ENCODE peak calls at places on chromosomes 1 and 21, in six cellular contexts. One of them, this sample, is unnamed.
A peak's percentile ranks its signal among the peaks of the same experiment; 100 is the strongest.

GRCh38 chr1:202106340-202107284 is 16.1 kb upstream of the GPR37L1 start:
- DNase-seq in OCI-LY7: no peak
- DNase-seq in tibial artery: no peak
- DNase-seq in suprapubic skin: no peak
- DNase-seq in IMR-90: no peak
- DNase-seq in ovary: no peak
- DNase-seq in this sample: no peak

GRCh38 chr1:192462630-192463029 is 112.9 kb upstream of the RGS1 start:
- DNase-seq in OCI-LY7: no peak
- DNase-seq in tibial artery: no peak
- DNase-seq in suprapubic skin: no peak
- DNase-seq in IMR-90: no peak
- DNase-seq in ovary: no peak
- DNase-seq in this sample: no peak

GRCh38 chr1:103372866-103373265 is 152.6 kb upstream of the RNPC3 start:
- DNase-seq in OCI-LY7: no peak
- DNase-seq in tibial artery: no peak
- DNase-seq in suprapubic skin: no peak
- DNase-seq in IMR-90: no peak
- DNase-seq in ovary: no peak
- DNase-seq in this sample: no peak

GRCh38 chr1:118821801-118822200 is 166.3 kb downstream of the TBX15 start:
- DNase-seq in OCI-LY7: no peak
- DNase-seq in tibial artery: peak; percentile 28
- DNase-seq in suprapubic skin: no peak
- DNase-seq in IMR-90: no peak
- DNase-seq in ovary: no peak
- DNase-seq in this sample: no peak

GRCh38 chr1:208071425-208072031 is 160.6 kb upstream of the CD34 start:
- DNase-seq in OCI-LY7: no peak
- DNase-seq in tibial artery: no peak
- DNase-seq in suprapubic skin: no peak
- DNase-seq in IMR-90: peak; percentile 29
- DNase-seq in ovary: no peak
- DNase-seq in this sample: no peak

GRCh38 chr1:63835075-63835633 is 61.3 kb downstream of the ROR1 start:
- DNase-seq in OCI-LY7: no peak
- DNase-seq in tibial artery: no peak
- DNase-seq in suprapubic skin: no peak
- DNase-seq in IMR-90: peak; percentile 41
- DNase-seq in ovary: no peak
- DNase-seq in this sample: no peak

GRCh38 chr21:43703068-43703880 is 15.7 kb upstream of the PDXK start:
- DNase-seq in OCI-LY7: no peak
- DNase-seq in tibial artery: no peak
- DNase-seq in suprapubic skin: no peak
- DNase-seq in IMR-90: peak; percentile 68
- DNase-seq in ovary: no peak
- DNase-seq in this sample: no peak

GRCh38 chr1:151238467-151238739 is 16.1 kb upstream of the PSMD4 start:
- DNase-seq in OCI-LY7: no peak
- DNase-seq in tibial artery: no peak
- DNase-seq in suprapubic skin: no peak
- DNase-seq in IMR-90: peak; percentile 96
- DNase-seq in ovary: no peak
- DNase-seq in this sample: no peak

GRCh38 chr1:228293816-228294500 is 86.1 kb downstream of the OBSCN start:
- DNase-seq in OCI-LY7: no peak
- DNase-seq in tibial artery: no peak
- DNase-seq in suprapubic skin: no peak
- DNase-seq in IMR-90: no peak
- DNase-seq in ovary: no peak
- DNase-seq in this sample: no peak

GRCh38 chr1:204161609-204162497 is 4.3 kb downstream of the REN start:
- DNase-seq in OCI-LY7: no peak
- DNase-seq in tibial artery: no peak
- DNase-seq in suprapubic skin: no peak
- DNase-seq in IMR-90: no peak
- DNase-seq in ovary: no peak
- DNase-seq in this sample: no peak

GRCh38 chr1:63010898-63011660 is 227.1 kb downstream of the ATG4C start:
- DNase-seq in OCI-LY7: no peak
- DNase-seq in tibial artery: no peak
- DNase-seq in suprapubic skin: no peak
- DNase-seq in IMR-90: no peak
- DNase-seq in ovary: no peak
- DNase-seq in this sample: no peak

GRCh38 chr1:228174482-228175315 is 9.1 kb downstream of the IBA57 start:
- DNase-seq in OCI-LY7: peak; percentile 50
- DNase-seq in tibial artery: no peak
- DNase-seq in suprapubic skin: peak; percentile 80
- DNase-seq in IMR-90: no peak
- DNase-seq in ovary: no peak
- DNase-seq in this sample: no peak

GRCh38 chr1:16717174-16718108 is 22.9 kb upstream of the RNU1-4 start:
- DNase-seq in OCI-LY7: peak; percentile 3
- DNase-seq in tibial artery: no peak
- DNase-seq in suprapubic skin: peak; percentile 85
- DNase-seq in IMR-90: no peak
- DNase-seq in ovary: no peak
- DNase-seq in this sample: no peak
- H3K4me3 ChIP-seq in OCI-LY7: no peak overlapping the region
- H3K4me3 ChIP-seq in tibial artery: no peak overlapping the region
- H3K4me3 ChIP-seq in suprapubic skin: no peak overlapping the region
- H3K4me3 ChIP-seq in IMR-90: no peak overlapping the region
- H3K4me3 ChIP-seq in ovary: no peak overlapping the region
- H3K4me3 ChIP-seq in this sample: no peak overlapping the region

GRCh38 chr1:198711837-198712236 is 73.0 kb downstream of the PTPRC start:
- DNase-seq in OCI-LY7: no peak
- DNase-seq in tibial artery: no peak
- DNase-seq in suprapubic skin: no peak
- DNase-seq in IMR-90: no peak
- DNase-seq in ovary: no peak
- DNase-seq in this sample: no peak
- H3K36me3 ChIP-seq in OCI-LY7: peaks cover 94% of the 10 kb centered on the region
- H3K36me3 ChIP-seq in tibial artery: no peaks in the 10 kb centered on the region
- H3K36me3 ChIP-seq in suprapubic skin: no peaks in the 10 kb centered on the region
- H3K36me3 ChIP-seq in IMR-90: no peaks in the 10 kb centered on the region
- H3K36me3 ChIP-seq in ovary: no peaks in the 10 kb centered on the region
- H3K36me3 ChIP-seq in this sample: peaks cover 5% of the 10 kb centered on the region

GRCh38 chr1:180415985-180416633 is 86.3 kb downstream of the ACBD6 start:
- DNase-seq in OCI-LY7: peak; percentile 51
- DNase-seq in tibial artery: no peak
- DNase-seq in suprapubic skin: no peak
- DNase-seq in IMR-90: peak; percentile 55
- DNase-seq in ovary: no peak
- DNase-seq in this sample: peak; percentile 7
- TF ChIP-seq CTCF in OCI-LY7: peak; percentile 92
- TF ChIP-seq CTCF in tibial artery: no peak
- TF ChIP-seq CTCF in suprapubic skin: peak; percentile 6
- TF ChIP-seq CTCF in IMR-90: peak; percentile 65
- TF ChIP-seq CTCF in ovary: peak; percentile 52
- TF ChIP-seq CTCF in this sample: peak; percentile 45

DNA sequence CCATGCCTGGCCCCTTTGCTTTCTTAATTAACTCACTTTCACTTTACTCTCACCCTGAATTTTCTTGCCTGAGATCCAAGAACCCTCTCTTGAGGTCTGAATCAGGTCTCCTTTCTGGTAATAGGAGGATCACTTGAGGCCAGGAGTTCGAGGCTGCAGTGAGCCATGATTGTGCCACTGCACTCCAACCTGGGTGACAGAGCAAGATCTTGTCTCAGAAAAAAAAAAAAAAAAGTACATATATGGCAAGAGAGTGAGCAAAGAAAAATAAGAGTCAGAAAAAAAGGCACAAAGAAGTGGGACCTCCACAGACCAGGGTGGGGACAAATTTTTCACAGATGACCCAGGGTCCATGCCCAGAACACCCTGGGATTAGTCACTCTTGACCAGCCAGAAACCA is 34.1 kb upstream of the RD3 start:
- DNase-seq in OCI-LY7: no peak
- DNase-seq in tibial artery: no peak
- DNase-seq in suprapubic skin: no peak
- DNase-seq in IMR-90: no peak
- DNase-seq in ovary: no peak
- DNase-seq in this sample: no peak
- H3K4me3 ChIP-seq in OCI-LY7: no peak overlapping the region
- H3K4me3 ChIP-seq in tibial artery: no peak overlapping the region
- H3K4me3 ChIP-seq in suprapubic skin: no peak overlapping the region
- H3K4me3 ChIP-seq in IMR-90: no peak overlapping the region
- H3K4me3 ChIP-seq in ovary: no peak overlapping the region
- H3K4me3 ChIP-seq in this sample: no peak overlapping the region

GRCh38 chr1:111927652-111928051 is 61.8 kb downstream of the KCND3 start:
- DNase-seq in OCI-LY7: no peak
- DNase-seq in tibial artery: no peak
- DNase-seq in suprapubic skin: peak; percentile 16
- DNase-seq in IMR-90: no peak
- DNase-seq in ovary: no peak
- DNase-seq in this sample: no peak
- H3K36me3 ChIP-seq in OCI-LY7: no peaks in the 10 kb centered on the region
- H3K36me3 ChIP-seq in tibial artery: no peaks in the 10 kb centered on the region
- H3K36me3 ChIP-seq in suprapubic skin: no peaks in the 10 kb centered on the region
- H3K36me3 ChIP-seq in IMR-90: no peaks in the 10 kb centered on the region
- H3K36me3 ChIP-seq in ovary: no peaks in the 10 kb centered on the region
- H3K36me3 ChIP-seq in this sample: no peaks in the 10 kb centered on the region

GRCh38 chr1:239819756-239820155 is 271.9 kb upstream of the FMN2 start:
- DNase-seq in OCI-LY7: no peak
- DNase-seq in tibial artery: no peak
- DNase-seq in suprapubic skin: no peak
- DNase-seq in IMR-90: no peak
- DNase-seq in ovary: no peak
- DNase-seq in this sample: no peak

GRCh38 chr1:239816090-239816812 is 275.4 kb upstream of the FMN2 start:
- DNase-seq in OCI-LY7: no peak
- DNase-seq in tibial artery: peak; percentile 33
- DNase-seq in suprapubic skin: no peak
- DNase-seq in IMR-90: peak; percentile 55
- DNase-seq in ovary: peak; percentile 77
- DNase-seq in this sample: no peak

GRCh38 chr1:239815074-239815473 is 276.6 kb upstream of the FMN2 start:
- DNase-seq in OCI-LY7: no peak
- DNase-seq in tibial artery: no peak
- DNase-seq in suprapubic skin: no peak
- DNase-seq in IMR-90: no peak
- DNase-seq in ovary: no peak
- DNase-seq in this sample: no peak

GRCh38 chr1:239817801-239818200 is 273.9 kb upstream of the FMN2 start:
- DNase-seq in OCI-LY7: no peak
- DNase-seq in tibial artery: no peak
- DNase-seq in suprapubic skin: no peak
- DNase-seq in IMR-90: no peak
- DNase-seq in ovary: no peak
- DNase-seq in this sample: no peak

GRCh38 chr1:239819075-239819474 is 272.6 kb upstream of the FMN2 start:
- DNase-seq in OCI-LY7: peak; percentile 0
- DNase-seq in tibial artery: no peak
- DNase-seq in suprapubic skin: no peak
- DNase-seq in IMR-90: no peak
- DNase-seq in ovary: no peak
- DNase-seq in this sample: no peak
- TF ChIP-seq CTCF in OCI-LY7: no peak
- TF ChIP-seq CTCF in tibial artery: no peak
- TF ChIP-seq CTCF in suprapubic skin: no peak
- TF ChIP-seq CTCF in IMR-90: no peak
- TF ChIP-seq CTCF in ovary: no peak
- TF ChIP-seq CTCF in this sample: no peak

GRCh38 chr1:12028957-12029511 is 9.7 kb downstream of the MIIP start:
- DNase-seq in OCI-LY7: no peak
- DNase-seq in tibial artery: no peak
- DNase-seq in suprapubic skin: no peak
- DNase-seq in IMR-90: no peak
- DNase-seq in ovary: no peak
- DNase-seq in this sample: no peak

GRCh38 chr1:12031039-12031980 is 12.0 kb downstream of the MIIP start:
- DNase-seq in OCI-LY7: peak; percentile 63
- DNase-seq in tibial artery: no peak
- DNase-seq in suprapubic skin: no peak
- DNase-seq in IMR-90: peak; percentile 23
- DNase-seq in ovary: peak; percentile 60
- DNase-seq in this sample: no peak

GRCh38 chr1:12028248-12028647 is 8.9 kb downstream of the MIIP start:
- DNase-seq in OCI-LY7: no peak
- DNase-seq in tibial artery: no peak
- DNase-seq in suprapubic skin: no peak
- DNase-seq in IMR-90: no peak
- DNase-seq in ovary: no peak
- DNase-seq in this sample: no peak

GRCh38 chr1:12032141-12032710 is 12.9 kb downstream of the MIIP start:
- DNase-seq in OCI-LY7: no peak
- DNase-seq in tibial artery: no peak
- DNase-seq in suprapubic skin: no peak
- DNase-seq in IMR-90: no peak
- DNase-seq in ovary: peak; percentile 37
- DNase-seq in this sample: no peak

DNA sequence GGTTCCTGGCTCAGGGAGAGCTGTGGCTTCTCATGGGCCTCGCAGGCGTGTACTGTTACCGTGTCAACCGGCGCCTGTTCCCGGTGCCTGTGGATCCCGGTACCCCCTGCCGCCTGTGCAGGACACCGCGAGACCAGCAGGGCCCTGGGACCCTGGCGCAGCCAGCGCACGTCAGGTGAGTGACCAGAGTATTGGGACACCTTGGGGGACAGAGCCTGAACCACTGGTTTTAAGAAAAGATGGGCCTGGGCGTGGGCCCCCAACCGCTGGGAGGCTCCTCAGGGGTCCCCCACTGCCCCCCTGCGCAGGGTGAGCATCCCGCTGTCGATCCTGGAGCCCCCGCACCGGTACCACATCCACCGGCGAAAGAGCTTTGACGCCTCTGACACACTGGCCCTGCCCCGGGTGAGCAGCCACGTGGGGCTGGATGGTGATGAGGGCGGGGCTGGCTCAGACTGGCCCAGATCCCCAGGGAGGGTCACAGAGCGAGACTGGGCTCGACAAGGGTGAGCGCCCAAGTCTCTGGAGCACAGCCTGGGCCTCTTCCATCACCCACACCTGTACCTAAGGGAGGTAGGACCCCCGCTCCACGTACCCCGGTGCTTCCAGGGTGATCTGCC is 10.5 kb downstream of the MIIP start:
- DNase-seq in OCI-LY7: no peak
- DNase-seq in tibial artery: no peak
- DNase-seq in suprapubic skin: no peak
- DNase-seq in IMR-90: no peak
- DNase-seq in ovary: no peak
- DNase-seq in this sample: no peak
- H3K4me3 ChIP-seq in OCI-LY7: no peak overlapping the region
- H3K4me3 ChIP-seq in tibial artery: no peak overlapping the region
- H3K4me3 ChIP-seq in suprapubic skin: no peak overlapping the region
- H3K4me3 ChIP-seq in IMR-90: no peak overlapping the region
- H3K4me3 ChIP-seq in ovary: no peak overlapping the region
- H3K4me3 ChIP-seq in this sample: no peak overlapping the region

GRCh38 chr1:43363283-43363934 is 4.4 kb downstream of the ELOVL1 start:
- DNase-seq in OCI-LY7: peak; percentile 8
- DNase-seq in tibial artery: no peak
- DNase-seq in suprapubic skin: no peak
- DNase-seq in IMR-90: no peak
- DNase-seq in ovary: no peak
- DNase-seq in this sample: no peak
- H3K36me3 ChIP-seq in OCI-LY7: peaks cover 67% of the 10 kb centered on the region
- H3K36me3 ChIP-seq in tibial artery: peaks cover 29% of the 10 kb centered on the region
- H3K36me3 ChIP-seq in suprapubic skin: peaks cover 53% of the 10 kb centered on the region
- H3K36me3 ChIP-seq in IMR-90: peaks cover 47% of the 10 kb centered on the region
- H3K36me3 ChIP-seq in ovary: no peaks in the 10 kb centered on the region
- H3K36me3 ChIP-seq in this sample: peaks cover 42% of the 10 kb centered on the region

GRCh38 chr1:234111458-234112142 is 207.1 kb downstream of the SLC35F3 start:
- DNase-seq in OCI-LY7: no peak
- DNase-seq in tibial artery: no peak
- DNase-seq in suprapubic skin: no peak
- DNase-seq in IMR-90: peak; percentile 15
- DNase-seq in ovary: no peak
- DNase-seq in this sample: no peak
- TF ChIP-seq CTCF in OCI-LY7: no peak
- TF ChIP-seq CTCF in tibial artery: no peak
- TF ChIP-seq CTCF in suprapubic skin: no peak
- TF ChIP-seq CTCF in IMR-90: no peak
- TF ChIP-seq CTCF in ovary: no peak
- TF ChIP-seq CTCF in this sample: no peak

This sample was measured in GM06990.